ENCODE peak calls at places on chromosomes 2 and 18, in seven cellular contexts. I is activated CD4-positive, alpha-beta T cell treated with anti-CD3 and anti-CD28 coated beads, Interleukin-2, amount 50 U/mL, for 24 hours; W is fibroblast of gingiva; U is stomach; N is NCI-H1694; T is RWPE1; A is NB4. S is an unnamed sample.

GRCh38 chr2:206071832-206072231 is 14.1 kb downstream of the INO80D start:
- DNase-seq in A (no peak), W (no peak), I (no peak), T (no peak), N (no peak), U (no peak), S (no peak)

GRCh38 chr18:79374408-79375171 is 21.1 kb upstream of the NFATC1 start:
- DNase-seq in W (no peak), I (no peak), U (no peak), N (no peak), A (no peak), T (no peak), S (no peak)

GRCh38 chr2:172307800-172308199 is 119.6 kb upstream of the ITGA6 start:
- DNase-seq in W (no peak), T (no peak), A (no peak), I (no peak), N (no peak), U (peak), S (no peak)

GRCh38 chr2:25132693-25133092 is 35.7 kb downstream of the POMC start:
- DNase-seq in U (no peak), T (no peak), I (no peak), A (no peak), N (no peak), W (no peak), S (no peak)

GRCh38 chr2:75465317-75465998 is 95.3 kb downstream of the EVA1A start:
- DNase-seq in A (no peak), I (no peak), U (no peak), N (no peak), T (peak), W (peak), S (no peak)

GRCh38 chr2:84865181-84865783 is 15.6 kb downstream of the TRABD2A start:
- DNase-seq in I (no peak), U (no peak), W (peak), A (peak), T (no peak), N (peak), S (no peak)

GRCh38 chr2:101328474-101329007 is 20.0 kb upstream of the RNF149 start:
- DNase-seq in T (peak), N (peak), I (peak), A (peak), U (no peak), W (no peak), S (no peak)

GRCh38 chr18:32343634-32344033 is 127.0 kb downstream of the GAREM1 start:
- DNase-seq in U (no peak), A (no peak), I (no peak), N (no peak), W (no peak), T (no peak), S (no peak)

GRCh38 chr2:27921880-27922589 is 31.5 kb downstream of the BABAM2 start:
- DNase-seq in T (no peak), N (no peak), W (no peak), U (no peak), A (no peak), I (no peak), S (no peak)

GRCh38 chr2:191835539-191836350 is 11.1 kb downstream of the CAVIN2 start:
- DNase-seq in W (no peak), A (no peak), N (no peak), T (peak), I (no peak), U (no peak), S (no peak)

GRCh38 chr2:102839668-102840388 is 78.0 kb downstream of the TMEM182 start:
- DNase-seq in T (peak), U (no peak), N (peak), I (peak), W (peak), A (peak), S (no peak)

GRCh38 chr18:21264651-21265050 is 22.6 kb downstream of the GREB1L start:
- DNase-seq in I (no peak), A (no peak), N (no peak), W (peak), T (no peak), U (no peak), S (no peak)

GRCh38 chr2:156476516-156477206 is 40.5 kb downstream of the GPD2 start:
- DNase-seq in T (peak), I (no peak), U (no peak), N (no peak), A (no peak), W (peak), S (no peak)

GRCh38 chr2:69917854-69918253 is 2.9 kb downstream of the MXD1 start:
- DNase-seq in T (peak), U (no peak), W (peak), I (no peak), A (peak), N (no peak), S (no peak)

GRCh38 chr2:120654383-120655134 is 81.1 kb upstream of the GLI2 start:
- DNase-seq in T (no peak), U (no peak), N (no peak), I (no peak), W (no peak), A (no peak), S (no peak)

GRCh38 chr2:201363857-201364560 is 6.9 kb upstream of the FLACC1 start:
- DNase-seq in N (peak), U (no peak), I (peak), W (peak), A (peak), T (peak), S (no peak)

GRCh38 chr2:189164732-189165131 is 14.8 kb downstream of the COL5A2 start:
- DNase-seq in U (no peak), N (no peak), W (peak), T (peak), I (no peak), A (no peak), S (no peak)

GRCh38 chr2:317501-318424 is 29.9 kb upstream of the ALKAL2 start:
- DNase-seq in T (no peak), W (no peak), I (no peak), A (peak), U (no peak), N (no peak), S (peak)

GRCh38 chr2:11123856-11124759 is 31.2 kb upstream of the SLC66A3 start:
- DNase-seq in A (peak), I (peak), N (peak), T (peak), U (peak), W (no peak), S (no peak)

GRCh38 chr2:9250091-9250490 is 43.5 kb downstream of the ASAP2 start:
- DNase-seq in U (no peak), W (peak), T (no peak), I (no peak), N (no peak), A (no peak), S (no peak)

GRCh38 chr2:120228503-120228902 is 5.3 kb upstream of the TMEM185B start:
- DNase-seq in I (no peak), U (no peak), W (no peak), N (no peak), T (no peak), A (no peak), S (no peak)

GRCh38 chr2:183207110-183207509 is 82.9 kb downstream of the NUP35 start:
- DNase-seq in T (no peak), W (no peak), U (no peak), N (no peak), A (peak), I (no peak), S (no peak)

GRCh38 chr2:219571311-219572236 is at the start of gene OBSL1:
- DNase-seq in N (peak), A (peak), T (peak), U (peak), I (no peak), W (peak), S (no peak)

GRCh38 chr2:162221064-162221463 is 22.2 kb downstream of the FAP start:
- DNase-seq in W (peak), T (peak), A (peak), U (peak), N (no peak), I (peak), S (peak)

GRCh38 chr2:217940261-217941220 is 62.3 kb downstream of the TNS1 start:
- DNase-seq in W (no peak), T (no peak), U (no peak), A (no peak), I (no peak), N (no peak), S (no peak)

GRCh38 chr2:11866358-11867335 is 120.2 kb downstream of the LPIN1 start:
- DNase-seq in T (no peak), W (no peak), A (no peak), I (no peak), N (no peak), U (no peak), S (no peak)

GRCh38 chr2:12074126-12074883 is 327.9 kb downstream of the LPIN1 start:
- DNase-seq in U (no peak), W (no peak), I (no peak), N (no peak), T (no peak), A (no peak), S (no peak)

GRCh38 chr18:69958422-69958821 is 10.7 kb upstream of the CD226 start:
- DNase-seq in U (no peak), W (no peak), N (no peak), A (no peak), I (peak), T (no peak), S (no peak)

GRCh38 chr18:8808001-8808400 is 102.6 kb downstream of the MTCL1 start:
- DNase-seq in U (no peak), W (no peak), I (no peak), N (no peak), T (no peak), A (no peak), S (no peak)

GRCh38 chr2:108279468-108279867 is 9.2 kb upstream of the SULT1C2 start:
- DNase-seq in A (no peak), W (no peak), N (no peak), T (no peak), I (no peak), U (no peak), S (no peak)

GRCh38 chr2:43171789-43172188 is 54.6 kb downstream of the ZFP36L2 start:
- DNase-seq in U (peak), W (peak), N (no peak), I (no peak), T (no peak), A (peak), S (no peak)

GRCh38 chr2:186891219-186891621 is 42.2 kb upstream of the ZSWIM2 start:
- DNase-seq in A (no peak), N (no peak), W (peak), U (no peak), T (peak), I (no peak), S (no peak)

GRCh38 chr2:57881998-57882884 is 164.4 kb upstream of the VRK2 start:
- DNase-seq in I (no peak), W (peak), U (no peak), A (no peak), N (no peak), T (peak), S (no peak)